ENCODE peak calls at places on chromosomes 1 and 21, in seven cellular contexts. S, Q, J, Y, H, L and D are unnamed samples.

GRCh38 chr1:21663251-21663950 is 5.8 kb downstream of the RAP1GAP start:
- DNase-seq in S (no peak), Q (no peak), J (peak; percentile 39), Y (peak; percentile 20), H (no peak), L (no peak), D (no peak)

GRCh38 chr1:1630965-1631792 is 794 bp upstream of the MMP23B start:
- DNase-seq in S (no peak), Q (no peak), J (peak; percentile 86), Y (peak; percentile 42), H (no peak), L (peak; percentile 57), D (no peak)

GRCh38 chr1:32868085-32868484 is 2.6 kb downstream of the FNDC5 start:
- DNase-seq in S (no peak), Q (no peak), J (no peak), Y (no peak), H (peak; percentile 63), L (no peak), D (peak; percentile 74)

GRCh38 chr1:205480349-205481278 is 23.9 kb upstream of the CDK18 start:
- DNase-seq in S (no peak), Q (no peak), J (no peak), Y (no peak), H (no peak), L (no peak), D (no peak)

GRCh38 chr1:186511761-186512637 is 51.1 kb upstream of the PDC start:
- DNase-seq in S (no peak), Q (no peak), J (peak; percentile 72), Y (no peak), H (no peak), L (no peak), D (no peak)

GRCh38 chr21:28513450-28513849 is 479.2 kb downstream of the LTN1 start:
- DNase-seq in S (no peak), Q (no peak), J (no peak), Y (no peak), H (no peak), L (no peak), D (no peak)

GRCh38 chr1:192983349-192983980 is 75.7 kb downstream of the UCHL5 start:
- DNase-seq in S (no peak), Q (no peak), J (no peak), Y (no peak), H (no peak), L (no peak), D (no peak)

GRCh38 chr1:3652538-3653285 is 396 bp downstream of the TP73 start:
- DNase-seq in S (no peak), Q (peak; percentile 9), J (peak; percentile 78), Y (no peak), H (no peak), L (peak; percentile 76), D (no peak)

GRCh38 chr1:40122865-40123264 is 25.8 kb upstream of the PPT1 start:
- DNase-seq in S (no peak), Q (no peak), J (no peak), Y (no peak), H (no peak), L (no peak), D (no peak)

GRCh38 chr1:87926131-87926828 is 597.6 kb downstream of the LMO4 start:
- DNase-seq in S (no peak), Q (no peak), J (no peak), Y (no peak), H (no peak), L (no peak), D (no peak)

GRCh38 chr1:204366759-204367158 is 7.0 kb upstream of the PLEKHA6 start:
- DNase-seq in S (no peak), Q (no peak), J (no peak), Y (no peak), H (no peak), L (peak; percentile 46), D (no peak)

GRCh38 chr1:109267743-109268300 is 15.1 kb downstream of the PSRC1 start:
- DNase-seq in S (no peak), Q (no peak), J (peak; percentile 69), Y (no peak), H (no peak), L (no peak), D (no peak)

GRCh38 chr1:65235867-65236805 is 73.2 kb upstream of the DNAJC6 start:
- DNase-seq in S (no peak), Q (peak; percentile 46), J (no peak), Y (no peak), H (no peak), L (peak; percentile 25), D (no peak)

GRCh38 chr1:220151454-220151853 is 57.5 kb downstream of the IARS2 start:
- DNase-seq in S (no peak), Q (no peak), J (no peak), Y (peak; percentile 34), H (no peak), L (no peak), D (no peak)

GRCh38 chr1:92858564-92859399 is 26.9 kb downstream of the RPL5 start:
- DNase-seq in S (peak; percentile 76), Q (peak; percentile 84), J (no peak), Y (peak; percentile 48), H (no peak), L (peak; percentile 71), D (peak; percentile 93)

GRCh38 chr1:231443363-231443762 is 21.3 kb upstream of the EGLN1 start:
- DNase-seq in S (no peak), Q (no peak), J (no peak), Y (no peak), H (no peak), L (no peak), D (no peak)

GRCh38 chr1:227949341-227949921 is 1.7 kb upstream of the WNT9A start:
- DNase-seq in S (no peak), Q (no peak), J (peak; percentile 43), Y (peak; percentile 18), H (peak; percentile 69), L (peak; percentile 39), D (no peak)

GRCh38 chr1:41629571-41629970 is 145.1 kb upstream of the EDN2 start:
- DNase-seq in S (no peak), Q (no peak), J (no peak), Y (no peak), H (no peak), L (no peak), D (no peak)

GRCh38 chr1:9850442-9851162 is 26.8 kb upstream of the CLSTN1 start:
- DNase-seq in S (no peak), Q (no peak), J (no peak), Y (no peak), H (no peak), L (no peak), D (no peak)

GRCh38 chr1:94924967-94925366 is 1.9 kb downstream of the CNN3 start:
- DNase-seq in S (no peak), Q (no peak), J (no peak), Y (no peak), H (no peak), L (no peak), D (no peak)

GRCh38 chr1:118250232-118250631 is 65.2 kb upstream of the SPAG17 start:
- DNase-seq in S (no peak), Q (no peak), J (no peak), Y (no peak), H (no peak), L (no peak), D (no peak)

GRCh38 chr1:23743287-23744052 is at the start of gene ELOA:
- DNase-seq in S (peak; percentile 57), Q (peak; percentile 35), J (peak; percentile 97), Y (peak; percentile 77), H (peak; percentile 84), L (peak; percentile 99), D (no peak)

GRCh38 chr21:17775431-17776126 is 43.6 kb downstream of the C21orf91 start:
- DNase-seq in S (no peak), Q (peak; percentile 22), J (peak; percentile 87), Y (no peak), H (no peak), L (no peak), D (no peak)

GRCh38 chr1:228900993-228901392 is 165.7 kb downstream of the RHOU start:
- DNase-seq in S (no peak), Q (no peak), J (peak; percentile 21), Y (no peak), H (no peak), L (no peak), D (peak; percentile 53)

GRCh38 chr1:66563094-66563800 is 29.3 kb downstream of the SGIP1 start:
- DNase-seq in S (no peak), Q (peak; percentile 14), J (no peak), Y (no peak), H (no peak), L (no peak), D (no peak)
- H3K4me3 ChIP-seq in S (no peak overlapping the region), Q (no peak overlapping the region), J (no peak overlapping the region), Y (no peak overlapping the region), H (no peak overlapping the region), L (no peak overlapping the region), D (no peak overlapping the region)

GRCh38 chr1:149845416-149845815 is 54.0 kb upstream of the BOLA1 start:
- DNase-seq in S (no peak), Q (no peak), J (no peak), Y (no peak), H (no peak), L (no peak), D (no peak)
- TF ChIP-seq POLR2AphosphoS5 in S (no peak), Q (no peak), J (no peak), Y (no peak), H (no peak), L (no peak), D (no peak)

DNA sequence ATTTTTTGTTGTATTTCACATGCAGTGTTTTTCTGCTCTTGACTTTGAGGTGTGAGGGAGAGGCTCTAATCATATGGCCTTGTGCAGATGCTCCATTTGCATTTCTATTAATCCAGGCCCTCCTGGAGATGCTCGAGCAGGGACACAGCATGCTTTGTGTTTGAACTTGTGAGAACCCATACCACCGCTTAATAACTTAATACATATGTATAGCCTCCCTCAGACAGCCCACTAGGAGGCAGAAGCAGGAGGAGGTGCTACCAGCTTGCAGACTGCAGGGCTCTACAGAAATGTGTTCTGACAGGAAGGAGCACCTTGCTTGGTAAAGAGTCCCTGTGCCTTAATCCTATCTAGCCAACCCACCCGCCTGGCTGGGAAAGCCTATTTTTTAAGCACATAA is 155.2 kb downstream of the BARHL2 start:
- DNase-seq in S (no peak), Q (no peak), J (no peak), Y (no peak), H (no peak), L (no peak), D (no peak)
- H3K4me3 ChIP-seq in S (no peak overlapping the region), Q (no peak overlapping the region), J (no peak overlapping the region), Y (no peak overlapping the region), H (no peak overlapping the region), L (no peak overlapping the region), D (no peak overlapping the region)

DNA sequence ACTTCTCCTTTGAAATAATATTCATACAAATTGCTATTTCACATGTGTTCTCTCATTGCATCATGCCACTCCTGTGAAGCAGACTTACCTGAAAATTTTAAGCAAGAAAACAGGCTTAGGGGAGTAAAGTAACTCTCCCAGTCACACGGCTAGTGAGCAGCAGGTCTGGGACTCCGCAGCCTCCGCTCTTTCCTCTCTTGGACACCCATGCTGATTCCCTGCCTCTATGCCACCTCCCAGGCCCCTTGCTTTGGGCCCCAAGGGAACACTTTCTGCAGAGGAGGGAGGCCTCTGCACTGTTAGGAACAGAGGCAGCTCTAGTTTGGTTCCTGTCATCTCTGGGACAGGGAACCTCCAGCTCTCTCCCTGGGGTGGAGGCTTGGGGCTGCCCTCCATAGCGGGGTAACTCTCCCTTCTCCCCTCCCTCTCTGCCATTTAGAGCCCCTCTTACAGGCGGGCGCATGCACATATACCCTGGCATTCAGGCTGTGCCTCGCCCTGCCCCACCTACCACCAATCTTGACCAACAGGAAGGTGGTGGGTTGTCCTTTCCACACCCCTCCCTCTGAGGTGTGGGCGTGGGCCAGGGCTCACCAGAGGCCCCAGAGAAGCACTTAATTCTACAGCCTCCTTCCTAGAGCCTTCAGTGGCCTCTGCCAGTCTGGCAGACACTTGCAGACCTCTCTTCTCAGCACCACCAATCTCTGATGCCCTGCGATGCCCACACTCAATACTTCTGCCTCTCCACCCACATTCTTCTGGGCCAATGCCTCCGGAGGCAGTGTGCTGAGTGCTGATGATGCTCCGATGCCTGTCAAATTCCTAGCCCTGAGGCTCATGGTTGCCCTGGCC is at the start of gene RXFP4:
- DNase-seq in S (no peak), Q (peak; percentile 50), J (peak; percentile 74), Y (peak; percentile 67), H (no peak), L (no peak), D (no peak)
- TF ChIP-seq POLR2AphosphoS5 in S (no peak), Q (peak; percentile 58), J (no peak), Y (peak; percentile 71), H (no peak), L (peak; percentile 8), D (no peak)